ENCODE peak calls at places on chromosomes 3 and 15, in ten cellular contexts. A is IMR-90; J is WERI-Rb-1; U is cardiac muscle cell; D is brain microvascular endothelial cell; Z is CD8-positive, alpha-beta T cell; X is pancreas; L is right atrium auricular region; E is transverse colon; S is neural progenitor cell. H is an unnamed sample. For H3K36me3, the result is how much of the 10 kb centered on the place peaks cover.

GRCh38 chr3:184711366-184712247 is at the start of gene MAGEF1:
- DNase-seq in U (peak), E (peak), D (peak), L (peak), S (peak), X (peak), A (peak), Z (peak), J (peak), H (peak)

GRCh38 chr3:177681156-177681555 is 483.9 kb upstream of the TBL1XR1 start:
- DNase-seq in U (no peak), S (no peak), D (no peak), X (no peak), L (no peak), E (no peak), J (no peak), Z (no peak), A (no peak), H (no peak)

GRCh38 chr3:21718161-21718765 is 32.7 kb downstream of the ZNF385D start:
- DNase-seq in X (no peak), S (no peak), Z (no peak), J (no peak), U (no peak), L (no peak), E (no peak), D (peak), A (peak), H (no peak)

GRCh38 chr3:31575448-31575847 is 42.7 kb downstream of the STT3B start:
- DNase-seq in D (no peak), S (peak), U (no peak), J (no peak), L (no peak), Z (no peak), E (no peak), X (no peak), A (no peak), H (no peak)

GRCh38 chr3:79724206-79724605 is 43.6 kb downstream of the ROBO1 start:
- DNase-seq in X (no peak), E (no peak), L (no peak), A (no peak), J (peak), D (no peak), S (peak), Z (no peak), U (no peak), H (no peak)

GRCh38 chr3:128734523-128735189 is 8.7 kb downstream of the RAB7A start:
- DNase-seq in L (no peak), S (no peak), D (no peak), A (no peak), J (no peak), E (no peak), Z (no peak), X (no peak), U (no peak), H (no peak)

GRCh38 chr15:88484781-88485246 is 17.3 kb downstream of the MRPS11 start:
- DNase-seq in L (no peak), U (no peak), A (peak), J (peak), D (no peak), S (peak), Z (no peak), X (no peak), E (no peak), H (no peak)

GRCh38 chr15:76335851-76336253 is 721 bp upstream of the ISL2 start:
- DNase-seq in E (no peak), D (no peak), J (peak), X (no peak), U (no peak), S (peak), L (no peak), A (no peak), Z (no peak), H (no peak)

GRCh38 chr3:124846189-124846588 is 41.0 kb downstream of the ITGB5 start:
- DNase-seq in D (peak), A (peak), S (no peak), U (no peak), J (no peak), L (peak), Z (no peak), X (no peak), E (no peak), H (no peak)

GRCh38 chr15:39934415-39935044 is 615 bp downstream of the EIF2AK4 start:
- DNase-seq in X (no peak), A (no peak), S (peak), L (no peak), J (no peak), U (peak), Z (no peak), D (no peak), E (no peak), H (no peak)

DNA sequence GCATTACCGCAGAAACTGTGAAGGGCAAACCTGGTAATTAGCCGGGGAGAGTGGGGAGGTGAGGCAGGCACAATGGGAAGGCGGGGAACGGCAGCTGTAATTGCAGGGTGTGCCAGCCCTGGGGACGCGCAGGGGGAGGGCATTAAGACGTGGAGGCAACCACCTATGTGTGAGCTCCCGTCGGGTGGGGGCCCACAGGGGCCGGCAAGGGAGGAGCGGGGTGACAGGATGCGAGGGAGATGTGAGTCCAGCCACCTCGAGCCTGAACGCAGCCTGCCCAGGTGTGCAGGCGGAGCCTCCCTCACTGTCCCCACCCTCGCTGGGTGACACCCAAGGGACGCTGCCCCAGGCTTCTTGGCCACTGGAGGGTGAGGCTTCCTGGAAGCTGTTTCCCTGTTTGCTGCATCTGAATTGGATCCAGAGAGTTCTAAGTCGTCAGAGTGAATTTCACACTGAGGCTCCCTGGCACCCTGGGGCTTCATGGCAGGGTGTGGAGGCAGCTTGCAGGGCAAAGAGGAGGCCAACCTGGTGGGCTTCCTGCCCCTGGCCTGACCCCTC is 130.6 kb upstream of the MEF2A start:
- DNase-seq in U (no peak), D (no peak), S (no peak), E (peak), X (no peak), J (peak), A (no peak), L (peak), Z (no peak), H (peak)
- H3K27ac ChIP-seq in U (no peak), D (no peak), S (no peak), E (peak), X (no peak), J (no peak), A (no peak), L (peak), Z (no peak), H (peak)

GRCh38 chr3:55584030-55584429 is 96.9 kb upstream of the WNT5A start:
- DNase-seq in E (no peak), J (no peak), S (no peak), Z (no peak), D (no peak), A (no peak), L (no peak), U (no peak), X (no peak), H (no peak)
- H3K36me3 ChIP-seq in E (under half), J (under half), S (under half), Z (under half), D (under half), A (under half), L (under half), U (under half), X (under half), H (under half)

DNA sequence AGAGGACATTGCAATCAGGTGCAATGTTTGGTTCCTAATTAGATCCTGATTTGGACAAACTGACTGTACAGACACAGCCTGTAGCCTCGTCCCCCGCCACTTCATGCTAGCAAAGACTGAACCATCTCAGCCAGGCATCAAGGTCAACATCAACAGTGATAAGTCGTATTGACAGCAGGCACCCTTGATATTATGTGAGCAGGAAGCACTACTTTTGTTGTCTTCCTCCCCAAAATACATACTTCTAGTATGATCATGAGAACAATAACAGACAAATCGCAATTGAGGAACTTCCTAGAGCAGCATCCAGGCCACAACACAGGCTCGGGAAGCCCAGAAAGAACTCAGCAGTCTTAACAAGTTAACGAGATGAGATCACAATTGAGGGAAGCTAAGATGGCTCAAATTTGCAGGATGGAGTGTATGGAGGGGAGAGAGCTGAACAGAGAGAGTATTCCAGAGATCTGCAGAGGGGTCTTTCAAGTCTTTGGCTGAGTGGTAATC is 20.4 kb downstream of the TGM5 start:
- DNase-seq in D (no peak), S (no peak), L (no peak), A (no peak), J (no peak), Z (no peak), U (no peak), X (no peak), E (no peak), H (no peak)
- H3K4me3 ChIP-seq in D (no peak), S (no peak), L (no peak), A (no peak), J (no peak), Z (no peak), U (no peak), X (no peak), E (no peak), H (no peak)

GRCh38 chr3:50264389-50264963 is 4.5 kb upstream of the SEMA3B start:
- DNase-seq in D (peak), S (peak), Z (no peak), X (peak), L (peak), U (peak), E (peak), J (peak), A (peak), H (peak)

GRCh38 chr3:50264964-50265485 is 3.9 kb upstream of the SEMA3B start:
- DNase-seq in X (peak), A (no peak), E (peak), J (no peak), S (no peak), L (no peak), Z (no peak), D (no peak), U (no peak), H (peak)

GRCh38 chr3:50266808-50267207 is 2.1 kb upstream of the SEMA3B start:
- DNase-seq in E (no peak), L (no peak), J (no peak), Z (no peak), S (no peak), A (no peak), D (no peak), U (no peak), X (no peak), H (no peak)

GRCh38 chr3:50267280-50267913 is 1.6 kb upstream of the SEMA3B start:
- DNase-seq in D (no peak), J (peak), E (peak), Z (no peak), X (peak), S (peak), U (peak), A (no peak), L (no peak), H (peak)

GRCh38 chr3:50265988-50266387 is 3.0 kb upstream of the SEMA3B start:
- DNase-seq in S (no peak), D (no peak), U (no peak), X (no peak), L (no peak), E (no peak), J (no peak), A (no peak), Z (no peak), H (no peak)
- H3K27ac ChIP-seq in S (no peak), D (no peak), U (peak), X (peak), L (peak), E (peak), J (no peak), A (peak), Z (no peak), H (peak)

GRCh38 chr3:179330438-179330837 is 7.6 kb downstream of the ZNF639 start:
- DNase-seq in J (no peak), E (no peak), D (no peak), X (no peak), A (peak), Z (no peak), L (no peak), S (no peak), U (no peak), H (no peak)

GRCh38 chr3:179333084-179333483 is 10.3 kb downstream of the ZNF639 start:
- DNase-seq in Z (no peak), S (no peak), E (no peak), U (no peak), J (no peak), D (no peak), A (no peak), X (no peak), L (no peak), H (no peak)

GRCh38 chr3:179332240-179332639 is 9.4 kb downstream of the ZNF639 start:
- DNase-seq in J (no peak), X (no peak), Z (no peak), L (no peak), U (no peak), A (no peak), S (no peak), D (no peak), E (no peak), H (no peak)

GRCh38 chr3:179336345-179336929 is 11.1 kb upstream of the MFN1 start:
- DNase-seq in E (no peak), Z (no peak), D (no peak), J (no peak), U (no peak), S (no peak), L (no peak), A (no peak), X (no peak), H (no peak)
- H3K36me3 ChIP-seq in E (under half), Z (under half), D (under half), J (half or more), U (under half), S (under half), L (under half), A (under half), X (under half), H (half or more)

GRCh38 chr3:150118219-150118618 is 147.5 kb upstream of the PFN2 start:
- DNase-seq in D (no peak), E (no peak), S (no peak), A (no peak), Z (no peak), X (no peak), U (no peak), J (no peak), L (no peak), H (no peak)

GRCh38 chr3:150114273-150114672 is 143.6 kb upstream of the PFN2 start:
- DNase-seq in X (no peak), D (no peak), Z (no peak), E (no peak), A (no peak), L (no peak), U (no peak), S (no peak), J (no peak), H (no peak)

GRCh38 chr3:150114873-150115570 is 144.3 kb upstream of the PFN2 start:
- DNase-seq in X (no peak), U (no peak), A (peak), D (peak), E (no peak), L (no peak), J (no peak), Z (no peak), S (no peak), H (no peak)

GRCh38 chr3:150117076-150117475 is 146.4 kb upstream of the PFN2 start:
- DNase-seq in D (no peak), U (no peak), J (no peak), S (no peak), X (no peak), Z (no peak), L (no peak), A (no peak), E (no peak), H (no peak)
- H3K4me3 ChIP-seq in D (no peak), U (no peak), J (no peak), S (no peak), X (no peak), Z (no peak), L (no peak), A (no peak), E (no peak), H (no peak)

GRCh38 chr3:108090066-108090700 is 648 bp downstream of the CD47 start:
- DNase-seq in J (peak), Z (peak), U (no peak), A (peak), S (peak), D (no peak), E (peak), X (no peak), L (no peak), H (peak)
- H3K27ac ChIP-seq in J (peak), Z (peak), U (no peak), A (peak), S (no peak), D (no peak), E (peak), X (peak), L (peak), H (peak)